ENCODE peak calls at places on chromosomes 4 and X, in ten cellular contexts. One of them, this sample, is unnamed.

GRCh38 chrX:11137543-11138139 is 26.5 kb downstream of the HCCS start:
- DNase-seq in AG10803: peak
- DNase-seq in IMR-90: peak
- DNase-seq in MM.1S: peak
- DNase-seq in foreskin fibroblast: peak
- DNase-seq in GM23338: peak
- DNase-seq in fibroblast of villous mesenchyme: peak
- DNase-seq in AG04450: peak
- DNase-seq in astrocyte of the cerebellum: peak
- DNase-seq in astrocyte of the spinal cord: peak
- DNase-seq in this sample: peak

GRCh38 chr4:165785337-165785736 is 87.7 kb upstream of the TLL1 start:
- DNase-seq in AG10803: no peak
- DNase-seq in astrocyte of the spinal cord: no peak
- DNase-seq in astrocyte of the cerebellum: no peak
- DNase-seq in AG04450: no peak
- DNase-seq in MM.1S: no peak
- DNase-seq in foreskin fibroblast: no peak
- DNase-seq in IMR-90: no peak
- DNase-seq in fibroblast of villous mesenchyme: no peak
- DNase-seq in GM23338: no peak
- DNase-seq in this sample: no peak

GRCh38 chr4:98939892-98940298 is 11.0 kb upstream of the EIF4E start:
- DNase-seq in MM.1S: peak
- DNase-seq in AG04450: peak
- DNase-seq in AG10803: peak
- DNase-seq in fibroblast of villous mesenchyme: peak
- DNase-seq in GM23338: peak
- DNase-seq in IMR-90: peak
- DNase-seq in astrocyte of the spinal cord: peak
- DNase-seq in foreskin fibroblast: peak
- DNase-seq in astrocyte of the cerebellum: peak
- DNase-seq in this sample: peak

GRCh38 chrX:119648421-119648775 is 42.2 kb upstream of the NKRF start:
- DNase-seq in IMR-90: no peak
- DNase-seq in foreskin fibroblast: no peak
- DNase-seq in astrocyte of the spinal cord: no peak
- DNase-seq in MM.1S: peak
- DNase-seq in astrocyte of the cerebellum: no peak
- DNase-seq in AG10803: no peak
- DNase-seq in AG04450: no peak
- DNase-seq in GM23338: no peak
- DNase-seq in fibroblast of villous mesenchyme: no peak
- DNase-seq in this sample: no peak

GRCh38 chr4:2835978-2836377 is 7.7 kb upstream of the ADD1 start:
- DNase-seq in MM.1S: no peak
- DNase-seq in GM23338: no peak
- DNase-seq in IMR-90: no peak
- DNase-seq in astrocyte of the spinal cord: no peak
- DNase-seq in astrocyte of the cerebellum: no peak
- DNase-seq in AG10803: no peak
- DNase-seq in fibroblast of villous mesenchyme: no peak
- DNase-seq in foreskin fibroblast: no peak
- DNase-seq in AG04450: no peak
- DNase-seq in this sample: peak

GRCh38 chr4:121272526-121272925 is 108.3 kb downstream of the QRFPR start:
- DNase-seq in astrocyte of the cerebellum: no peak
- DNase-seq in GM23338: no peak
- DNase-seq in foreskin fibroblast: peak
- DNase-seq in astrocyte of the spinal cord: peak
- DNase-seq in IMR-90: peak
- DNase-seq in AG04450: peak
- DNase-seq in MM.1S: peak
- DNase-seq in AG10803: no peak
- DNase-seq in fibroblast of villous mesenchyme: peak
- DNase-seq in this sample: peak

GRCh38 chr4:1354136-1354982 is 7.4 kb downstream of the UVSSA start:
- DNase-seq in astrocyte of the cerebellum: no peak
- DNase-seq in astrocyte of the spinal cord: no peak
- DNase-seq in AG10803: no peak
- DNase-seq in foreskin fibroblast: no peak
- DNase-seq in AG04450: no peak
- DNase-seq in fibroblast of villous mesenchyme: no peak
- DNase-seq in IMR-90: no peak
- DNase-seq in GM23338: peak
- DNase-seq in MM.1S: no peak
- DNase-seq in this sample: no peak

GRCh38 chrX:125203737-125204578 is 115.7 kb upstream of the TEX13C start:
- DNase-seq in MM.1S: peak
- DNase-seq in AG10803: peak
- DNase-seq in astrocyte of the cerebellum: peak
- DNase-seq in astrocyte of the spinal cord: peak
- DNase-seq in GM23338: peak
- DNase-seq in foreskin fibroblast: no peak
- DNase-seq in AG04450: no peak
- DNase-seq in fibroblast of villous mesenchyme: no peak
- DNase-seq in IMR-90: no peak
- DNase-seq in this sample: no peak

GRCh38 chrX:134804779-134805178 is 146.5 kb upstream of the PLAC1 start:
- DNase-seq in foreskin fibroblast: no peak
- DNase-seq in MM.1S: no peak
- DNase-seq in fibroblast of villous mesenchyme: no peak
- DNase-seq in astrocyte of the spinal cord: no peak
- DNase-seq in AG04450: no peak
- DNase-seq in AG10803: no peak
- DNase-seq in astrocyte of the cerebellum: no peak
- DNase-seq in IMR-90: no peak
- DNase-seq in GM23338: no peak
- DNase-seq in this sample: no peak

GRCh38 chrX:129739591-129739990 is 812 bp downstream of the XPNPEP2 start:
- DNase-seq in MM.1S: no peak
- DNase-seq in IMR-90: no peak
- DNase-seq in fibroblast of villous mesenchyme: peak
- DNase-seq in AG04450: no peak
- DNase-seq in AG10803: no peak
- DNase-seq in astrocyte of the spinal cord: no peak
- DNase-seq in GM23338: peak
- DNase-seq in foreskin fibroblast: no peak
- DNase-seq in astrocyte of the cerebellum: no peak
- DNase-seq in this sample: no peak

GRCh38 chrX:17553451-17553850 is 178.5 kb downstream of the NHS start:
- DNase-seq in AG10803: peak
- DNase-seq in AG04450: no peak
- DNase-seq in GM23338: peak
- DNase-seq in astrocyte of the spinal cord: peak
- DNase-seq in fibroblast of villous mesenchyme: no peak
- DNase-seq in astrocyte of the cerebellum: peak
- DNase-seq in MM.1S: no peak
- DNase-seq in foreskin fibroblast: peak
- DNase-seq in IMR-90: peak
- DNase-seq in this sample: no peak

GRCh38 chr4:153705743-153706468 is 21.8 kb downstream of the TLR2 start:
- DNase-seq in astrocyte of the cerebellum: no peak
- DNase-seq in AG04450: no peak
- DNase-seq in foreskin fibroblast: no peak
- DNase-seq in MM.1S: peak
- DNase-seq in fibroblast of villous mesenchyme: no peak
- DNase-seq in IMR-90: no peak
- DNase-seq in GM23338: no peak
- DNase-seq in astrocyte of the spinal cord: no peak
- DNase-seq in AG10803: no peak
- DNase-seq in this sample: peak

GRCh38 chr4:56648245-56649151 is 32.6 kb downstream of the HOPX start:
- DNase-seq in foreskin fibroblast: no peak
- DNase-seq in IMR-90: no peak
- DNase-seq in GM23338: no peak
- DNase-seq in astrocyte of the cerebellum: no peak
- DNase-seq in AG10803: no peak
- DNase-seq in astrocyte of the spinal cord: no peak
- DNase-seq in AG04450: no peak
- DNase-seq in fibroblast of villous mesenchyme: no peak
- DNase-seq in MM.1S: no peak
- DNase-seq in this sample: no peak

GRCh38 chrX:22314692-22315091 is 42.0 kb downstream of the CBLL2 start:
- DNase-seq in AG10803: no peak
- DNase-seq in MM.1S: no peak
- DNase-seq in GM23338: peak
- DNase-seq in AG04450: no peak
- DNase-seq in astrocyte of the spinal cord: no peak
- DNase-seq in foreskin fibroblast: no peak
- DNase-seq in astrocyte of the cerebellum: no peak
- DNase-seq in IMR-90: peak
- DNase-seq in fibroblast of villous mesenchyme: no peak
- DNase-seq in this sample: no peak

DNA sequence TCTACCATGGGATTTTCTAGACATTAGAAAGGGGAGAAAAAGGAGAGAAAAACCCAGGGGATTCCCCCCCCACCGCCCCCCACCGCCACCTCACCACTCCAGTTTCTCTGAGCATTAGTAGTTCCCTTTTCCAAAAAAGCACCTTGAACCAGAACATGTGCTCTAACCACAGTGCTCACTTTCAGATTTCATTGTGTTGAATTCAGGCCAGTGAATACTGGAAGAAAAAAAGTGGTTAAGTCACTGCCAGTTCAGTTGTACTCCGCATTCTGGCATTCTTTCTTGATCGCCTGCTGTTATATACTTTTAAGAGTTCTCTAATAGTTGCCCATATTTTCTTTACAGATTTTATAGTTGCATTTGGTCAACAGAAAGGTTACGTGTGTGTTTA is 40.9 kb downstream of the JADE3 start:
- DNase-seq in astrocyte of the spinal cord: peak
- DNase-seq in AG10803: no peak
- DNase-seq in astrocyte of the cerebellum: peak
- DNase-seq in fibroblast of villous mesenchyme: no peak
- DNase-seq in MM.1S: peak
- DNase-seq in foreskin fibroblast: no peak
- DNase-seq in AG04450: no peak
- DNase-seq in GM23338: no peak
- DNase-seq in IMR-90: no peak
- DNase-seq in this sample: peak
- H3K4me3 ChIP-seq in astrocyte of the spinal cord: no peak
- H3K4me3 ChIP-seq in AG10803: no peak
- H3K4me3 ChIP-seq in astrocyte of the cerebellum: no peak
- H3K4me3 ChIP-seq in fibroblast of villous mesenchyme: no peak
- H3K4me3 ChIP-seq in MM.1S: peak
- H3K4me3 ChIP-seq in foreskin fibroblast: no peak
- H3K4me3 ChIP-seq in AG04450: no peak
- H3K4me3 ChIP-seq in GM23338: no peak
- H3K4me3 ChIP-seq in IMR-90: no peak
- H3K4me3 ChIP-seq in this sample: peak

GRCh38 chrX:20527458-20528099 is 260.9 kb upstream of the RPS6KA3 start:
- DNase-seq in foreskin fibroblast: no peak
- DNase-seq in fibroblast of villous mesenchyme: peak
- DNase-seq in AG10803: peak
- DNase-seq in IMR-90: peak
- DNase-seq in MM.1S: peak
- DNase-seq in AG04450: no peak
- DNase-seq in astrocyte of the spinal cord: peak
- DNase-seq in GM23338: peak
- DNase-seq in astrocyte of the cerebellum: no peak
- DNase-seq in this sample: no peak
- TF ChIP-seq CTCF in foreskin fibroblast: no peak
- TF ChIP-seq CTCF in fibroblast of villous mesenchyme: peak
- TF ChIP-seq CTCF in AG10803: peak
- TF ChIP-seq CTCF in IMR-90: peak
- TF ChIP-seq CTCF in MM.1S: peak
- TF ChIP-seq CTCF in AG04450: peak
- TF ChIP-seq CTCF in astrocyte of the spinal cord: peak
- TF ChIP-seq CTCF in GM23338: peak
- TF ChIP-seq CTCF in astrocyte of the cerebellum: peak
- TF ChIP-seq CTCF in this sample: peak

DNA sequence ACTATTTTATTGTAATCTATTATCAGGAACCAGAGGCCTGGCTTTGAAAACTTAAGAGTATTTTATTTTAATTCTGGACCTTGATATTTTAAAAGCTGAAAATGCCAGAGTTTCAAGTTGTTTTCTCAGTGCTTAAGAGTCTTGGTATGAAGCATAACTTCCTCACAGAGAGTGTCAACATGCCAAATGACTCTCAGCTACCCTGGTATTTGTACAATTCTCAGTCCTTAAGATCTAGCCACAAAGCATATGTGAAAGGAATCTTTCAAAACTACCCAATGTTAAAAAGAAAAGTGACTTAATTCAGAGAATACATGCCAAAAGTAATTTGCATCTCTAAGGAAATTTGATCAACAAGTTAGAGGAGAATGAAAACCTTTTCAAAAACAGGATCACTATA is 171.9 kb downstream of the DKK2 start:
- DNase-seq in MM.1S: no peak
- DNase-seq in AG10803: peak
- DNase-seq in GM23338: no peak
- DNase-seq in foreskin fibroblast: peak
- DNase-seq in IMR-90: no peak
- DNase-seq in fibroblast of villous mesenchyme: peak
- DNase-seq in astrocyte of the cerebellum: peak
- DNase-seq in astrocyte of the spinal cord: peak
- DNase-seq in AG04450: no peak
- DNase-seq in this sample: no peak
- H3K4me3 ChIP-seq in MM.1S: no peak
- H3K4me3 ChIP-seq in AG10803: no peak
- H3K4me3 ChIP-seq in GM23338: no peak
- H3K4me3 ChIP-seq in foreskin fibroblast: no peak
- H3K4me3 ChIP-seq in IMR-90: no peak
- H3K4me3 ChIP-seq in fibroblast of villous mesenchyme: no peak
- H3K4me3 ChIP-seq in astrocyte of the cerebellum: no peak
- H3K4me3 ChIP-seq in astrocyte of the spinal cord: no peak
- H3K4me3 ChIP-seq in AG04450: no peak
- H3K4me3 ChIP-seq in this sample: no peak

DNA sequence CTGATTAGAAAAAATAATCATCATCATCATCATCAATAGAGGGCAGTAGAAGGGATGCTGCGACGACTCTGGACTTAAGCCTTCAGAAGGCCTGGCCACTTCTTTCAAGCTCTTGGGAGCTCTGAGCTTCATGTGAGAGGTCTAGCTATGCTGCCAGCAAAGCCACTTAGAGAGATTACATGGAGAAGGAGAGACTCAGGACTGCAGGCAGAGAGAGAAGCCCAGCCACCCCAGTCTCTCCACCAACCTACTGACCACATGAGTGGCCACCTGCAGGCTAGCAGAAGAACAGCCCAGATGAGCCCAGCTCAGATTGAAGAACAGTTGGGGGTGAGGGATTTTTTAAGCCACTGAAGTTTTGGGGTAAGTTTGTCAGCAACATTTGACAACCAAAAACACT is 17.1 kb upstream of the TMEM150C start:
- DNase-seq in GM23338: peak
- DNase-seq in AG10803: no peak
- DNase-seq in fibroblast of villous mesenchyme: no peak
- DNase-seq in MM.1S: no peak
- DNase-seq in AG04450: no peak
- DNase-seq in IMR-90: no peak
- DNase-seq in foreskin fibroblast: no peak
- DNase-seq in astrocyte of the cerebellum: no peak
- DNase-seq in astrocyte of the spinal cord: no peak
- DNase-seq in this sample: no peak
- TF ChIP-seq CTCF in GM23338: peak
- TF ChIP-seq CTCF in AG10803: peak
- TF ChIP-seq CTCF in fibroblast of villous mesenchyme: peak
- TF ChIP-seq CTCF in MM.1S: no peak
- TF ChIP-seq CTCF in AG04450: peak
- TF ChIP-seq CTCF in IMR-90: no peak
- TF ChIP-seq CTCF in foreskin fibroblast: no peak
- TF ChIP-seq CTCF in astrocyte of the cerebellum: peak
- TF ChIP-seq CTCF in astrocyte of the spinal cord: peak
- TF ChIP-seq CTCF in this sample: no peak